ENCODE peak calls at places on chromosomes 13 and 19, in six cellular contexts. J, Z, B, E, H and U are unnamed samples.

GRCh38 chr13:25095862-25096453 is at the start of gene PABPC3:
- DNase-seq in Z (no peak), E (no peak), J (no peak), B (no peak), H (no peak), U (no peak)

GRCh38 chr13:32117696-32118095 is 86.1 kb downstream of the FRY start:
- DNase-seq in Z (no peak), H (peak; percentile 5), B (no peak), E (no peak), J (no peak), U (no peak)

GRCh38 chr13:52695856-52696255 is 43.2 kb downstream of the SUGT1 start:
- DNase-seq in Z (no peak), E (no peak), H (peak; percentile 9), B (no peak), J (no peak), U (peak; percentile 40)

GRCh38 chr19:6736169-6736916 is 1.0 kb downstream of the GPR108 start:
- DNase-seq in B (no peak), Z (peak; percentile 64), J (peak; percentile 50), E (no peak), H (peak; percentile 81), U (peak; percentile 75)

GRCh38 chr13:47908200-47908902 is 92.7 kb downstream of the SUCLA2 start:
- DNase-seq in J (no peak), Z (no peak), B (no peak), E (no peak), H (no peak), U (peak; percentile 19)

GRCh38 chr19:45526143-45526542 is 18.9 kb downstream of the VASP start:
- DNase-seq in J (no peak), H (peak; percentile 60), E (peak; percentile 58), Z (peak; percentile 87), B (peak; percentile 65), U (no peak)

GRCh38 chr13:37382156-37382555 is 216.4 kb downstream of the POSTN start:
- DNase-seq in J (no peak), H (no peak), B (no peak), E (no peak), Z (no peak), U (no peak)

GRCh38 chr13:111895896-111896821 is 170.8 kb upstream of the SOX1 start:
- DNase-seq in J (no peak), H (no peak), B (no peak), Z (no peak), E (no peak), U (no peak)

GRCh38 chr19:6611441-6611852 is 20.5 kb upstream of the CD70 start:
- DNase-seq in E (no peak), B (no peak), J (no peak), Z (no peak), H (no peak), U (no peak)

GRCh38 chr13:99892189-99892588 is 79.4 kb downstream of the ZIC5 start:
- DNase-seq in E (no peak), Z (peak; percentile 69), J (no peak), B (no peak), H (no peak), U (no peak)

GRCh38 chr13:43156916-43157315 is 133.5 kb downstream of the DNAJC15 start:
- DNase-seq in B (no peak), E (no peak), J (no peak), H (peak; percentile 18), Z (no peak), U (no peak)

GRCh38 chr13:66506979-66507378 is 723.2 kb downstream of the PCDH9 start:
- DNase-seq in J (no peak), Z (no peak), B (no peak), H (peak; percentile 40), E (no peak), U (no peak)

GRCh38 chr13:36430247-36431203 is 1.8 kb upstream of the CCNA1 start:
- DNase-seq in J (no peak), Z (peak; percentile 29), H (no peak), B (no peak), E (no peak), U (no peak)

GRCh38 chr19:35513231-35513974 is at the start of gene DMKN:
- DNase-seq in E (no peak), Z (peak; percentile 48), B (no peak), H (peak; percentile 35), J (no peak), U (peak; percentile 47)

GRCh38 chr13:41019578-41020347 is 647 bp upstream of the ELF1 start:
- DNase-seq in E (no peak), H (peak; percentile 40), Z (no peak), B (no peak), J (no peak), U (no peak)

GRCh38 chr19:50721441-50722137 is 1.6 kb upstream of the CLEC11A start:
- DNase-seq in B (peak; percentile 38), E (no peak), J (no peak), Z (no peak), H (peak; percentile 45), U (no peak)

GRCh38 chr19:41993612-41994483 is at the start of gene ATP1A3:
- DNase-seq in J (peak; percentile 41), Z (peak; percentile 97), H (peak; percentile 68), B (peak; percentile 86), E (peak; percentile 70), U (no peak)

GRCh38 chr13:101514695-101515275 is 62.3 kb downstream of the ITGBL1 start:
- DNase-seq in Z (peak; percentile 20), E (peak; percentile 62), J (no peak), H (peak; percentile 74), B (no peak), U (peak; percentile 45)

GRCh38 chr19:58279042-58279924 is 528 bp downstream of the ZNF8 start:
- DNase-seq in J (peak; percentile 24), B (peak; percentile 21), H (peak; percentile 81), Z (peak; percentile 83), E (no peak), U (no peak)

GRCh38 chr19:2149980-2150793 is 1.2 kb downstream of the AP3D1 start:
- DNase-seq in J (no peak), B (no peak), E (no peak), Z (no peak), H (peak; percentile 23), U (no peak)

GRCh38 chr13:30371649-30372265 is 50.5 kb upstream of the UBE2L5 start:
- DNase-seq in B (no peak), J (peak; percentile 27), Z (no peak), H (no peak), E (peak; percentile 57), U (no peak)

GRCh38 chr13:111516712-111517640 is 196.5 kb downstream of the TEX29 start:
- DNase-seq in Z (no peak), B (no peak), E (no peak), H (no peak), J (no peak), U (no peak)

GRCh38 chr13:26230703-26231102 is 8.6 kb upstream of the RNF6 start:
- DNase-seq in J (no peak), Z (no peak), B (no peak), H (no peak), E (no peak), U (no peak)

GRCh38 chr19:47324502-47324901 is 7.5 kb upstream of the C5AR2 start:
- DNase-seq in E (no peak), B (no peak), Z (peak; percentile 24), H (no peak), J (no peak), U (no peak)

GRCh38 chr13:28659611-28659970 is 661 bp downstream of the POMP start:
- DNase-seq in Z (no peak), J (no peak), E (no peak), H (no peak), B (no peak), U (peak; percentile 13)

GRCh38 chr19:43329989-43330388 is 23.5 kb upstream of the CD177 start:
- DNase-seq in E (no peak), J (no peak), H (no peak), B (no peak), Z (no peak), U (no peak)

GRCh38 chr19:3387645-3388589 is 21.5 kb downstream of the NFIC start:
- DNase-seq in E (no peak), B (peak; percentile 94), J (no peak), H (peak; percentile 95), Z (peak; percentile 62), U (no peak)

GRCh38 chr19:39138221-39139211 is 12.9 kb downstream of the PAK4 start:
- DNase-seq in J (no peak), H (no peak), E (no peak), Z (no peak), B (no peak), U (no peak)

GRCh38 chr13:41411536-41411935 is 45.8 kb upstream of the RGCC start:
- DNase-seq in J (no peak), B (peak; percentile 26), E (no peak), H (peak; percentile 69), Z (peak; percentile 38), U (no peak)